ENCODE peak calls at places on chromosomes 12 and 14, in seven cellular contexts. L is effector memory CD4-positive, alpha-beta T cell; N is CD8-positive, alpha-beta memory T cell; R is breast epithelium; Y is suprapubic skin; A is colonic mucosa; Q is body of pancreas. M is an unnamed sample.

GRCh38 chr14:27409936-27410335 is 812.1 kb upstream of the NOVA1 start:
- DNase-seq in L (no peak), N (no peak), R (no peak), Y (no peak), A (no peak), Q (no peak), M (no peak)

GRCh38 chr12:95146767-95147166 is 70.5 kb downstream of the FGD6 start:
- DNase-seq in L (no peak), N (no peak), R (no peak), Y (no peak), A (no peak), Q (no peak), M (no peak)

GRCh38 chr12:21894792-21895392 is 46.3 kb downstream of the ABCC9 start:
- DNase-seq in L (no peak), N (no peak), R (no peak), Y (no peak), A (no peak), Q (no peak), M (no peak)

GRCh38 chr14:103880986-103881926 is 33.9 kb upstream of the PPP1R13B start:
- DNase-seq in L (no peak), N (no peak), R (no peak), Y (peak), A (no peak), Q (peak), M (no peak)

GRCh38 chr14:66974397-66975025 is 214.7 kb upstream of the GARIN2 start:
- DNase-seq in L (no peak), N (no peak), R (no peak), Y (no peak), A (no peak), Q (no peak), M (no peak)

GRCh38 chr14:77470192-77470870 is 12.4 kb downstream of the AHSA1 start:
- DNase-seq in L (no peak), N (no peak), R (no peak), Y (no peak), A (peak), Q (no peak), M (no peak)

GRCh38 chr14:78633747-78634146 is 463.6 kb downstream of the NRXN3 start:
- DNase-seq in L (no peak), N (no peak), R (no peak), Y (no peak), A (no peak), Q (no peak), M (no peak)

GRCh38 chr12:78698747-78699146 is 165.8 kb upstream of the SYT1 start:
- DNase-seq in L (no peak), N (no peak), R (no peak), Y (no peak), A (no peak), Q (no peak), M (no peak)

GRCh38 chr12:117208206-117208605 is 17.9 kb upstream of the FBXO21 start:
- DNase-seq in L (no peak), N (no peak), R (no peak), Y (no peak), A (no peak), Q (no peak), M (no peak)

GRCh38 chr12:125533434-125534029 is 468.3 kb downstream of the AACS start:
- DNase-seq in L (no peak), N (no peak), R (no peak), Y (no peak), A (peak), Q (peak), M (peak)

GRCh38 chr12:92629349-92630065 is 73.3 kb upstream of the PLEKHG7 start:
- DNase-seq in L (no peak), N (no peak), R (no peak), Y (no peak), A (no peak), Q (no peak), M (no peak)

GRCh38 chr14:40656301-40656700 is 950.4 kb upstream of the LRFN5 start:
- DNase-seq in L (no peak), N (no peak), R (no peak), Y (no peak), A (no peak), Q (no peak), M (no peak)

GRCh38 chr12:27331299-27331926 is 1.2 kb upstream of the BMAL2 start:
- DNase-seq in L (no peak), N (no peak), R (no peak), Y (no peak), A (no peak), Q (no peak), M (no peak)

GRCh38 chr14:99971087-99971928 is 93.9 kb upstream of the EVL start:
- DNase-seq in L (peak), N (peak), R (peak), Y (peak), A (peak), Q (peak), M (peak)

GRCh38 chr12:121805171-121805687 is 1.4 kb downstream of the SETD1B start:
- DNase-seq in L (no peak), N (peak), R (no peak), Y (peak), A (peak), Q (no peak), M (no peak)

GRCh38 chr12:121804417-121805111 is 755 bp downstream of the SETD1B start:
- DNase-seq in L (no peak), N (peak), R (no peak), Y (peak), A (peak), Q (peak), M (no peak)

GRCh38 chr12:121806556-121807308 is 2.9 kb downstream of the SETD1B start:
- DNase-seq in L (no peak), N (no peak), R (no peak), Y (no peak), A (no peak), Q (no peak), M (no peak)

GRCh38 chr12:121807656-121808347 is 4.0 kb downstream of the SETD1B start:
- DNase-seq in L (no peak), N (no peak), R (no peak), Y (no peak), A (no peak), Q (no peak), M (no peak)

GRCh38 chr12:121805800-121806555 is 2.2 kb downstream of the SETD1B start:
- DNase-seq in L (no peak), N (peak), R (no peak), Y (peak), A (peak), Q (no peak), M (no peak)
- H3K27ac ChIP-seq in L (peak), N (peak), R (peak), Y (peak), A (peak), Q (peak), M (no peak)

DNA sequence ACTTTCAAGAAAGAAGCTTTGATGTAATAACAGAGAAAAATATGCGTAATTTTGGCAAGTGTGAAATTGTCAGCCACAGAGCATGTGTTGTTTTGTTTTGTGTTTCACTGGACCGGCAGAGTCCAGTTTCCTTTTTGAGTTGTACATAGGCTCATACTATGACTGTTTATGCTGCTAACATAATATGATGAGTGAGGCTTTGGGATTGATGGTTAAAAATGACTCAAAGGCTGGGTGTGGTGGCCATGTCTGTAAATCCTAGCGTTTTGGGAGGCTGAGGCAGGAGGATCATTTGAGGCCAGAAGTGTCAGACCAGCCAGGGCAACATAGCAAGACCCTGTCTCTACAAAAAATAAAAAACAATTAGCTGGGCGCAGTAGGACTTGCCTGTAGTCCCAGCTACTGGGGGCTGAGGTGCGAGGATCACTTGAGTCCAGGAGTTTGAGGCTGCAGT is 487.9 kb downstream of the PCNX1 start:
- DNase-seq in L (no peak), N (no peak), R (no peak), Y (no peak), A (no peak), Q (no peak), M (no peak)
- H3K27ac ChIP-seq in L (no peak), N (no peak), R (no peak), Y (no peak), A (no peak), Q (no peak), M (no peak)

GRCh38 chr14:36048667-36049066 is 127.9 kb downstream of the PTCSC3 start:
- DNase-seq in L (no peak), N (no peak), R (no peak), Y (no peak), A (no peak), Q (no peak), M (no peak)

GRCh38 chr14:36052681-36053080 is 123.8 kb downstream of the PTCSC3 start:
- DNase-seq in L (no peak), N (no peak), R (no peak), Y (no peak), A (no peak), Q (no peak), M (no peak)

GRCh38 chr14:36052063-36052462 is 124.5 kb downstream of the PTCSC3 start:
- DNase-seq in L (no peak), N (no peak), R (no peak), Y (no peak), A (no peak), Q (no peak), M (no peak)

DNA sequence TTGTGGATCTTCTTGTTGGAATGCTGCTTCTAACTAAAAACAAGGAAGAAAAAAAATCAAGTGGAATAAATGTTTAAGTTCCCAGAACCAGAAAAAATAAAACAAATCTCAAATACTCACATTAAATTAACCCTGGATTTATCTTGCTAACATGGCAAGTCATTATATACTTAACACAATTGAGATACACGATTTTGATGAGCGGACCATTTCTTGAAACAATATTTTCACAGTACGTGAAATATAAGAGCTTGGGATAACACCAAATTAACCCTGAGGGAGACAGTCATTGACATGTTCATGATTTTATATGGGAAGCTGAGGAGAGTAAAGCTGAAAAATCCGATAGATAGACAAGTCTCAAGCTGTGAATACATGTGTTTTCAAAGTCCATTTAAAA is 128.6 kb downstream of the PTCSC3 start:
- DNase-seq in L (no peak), N (no peak), R (no peak), Y (no peak), A (no peak), Q (no peak), M (no peak)
- H3K27ac ChIP-seq in L (no peak), N (no peak), R (no peak), Y (no peak), A (no peak), Q (no peak), M (no peak)

DNA sequence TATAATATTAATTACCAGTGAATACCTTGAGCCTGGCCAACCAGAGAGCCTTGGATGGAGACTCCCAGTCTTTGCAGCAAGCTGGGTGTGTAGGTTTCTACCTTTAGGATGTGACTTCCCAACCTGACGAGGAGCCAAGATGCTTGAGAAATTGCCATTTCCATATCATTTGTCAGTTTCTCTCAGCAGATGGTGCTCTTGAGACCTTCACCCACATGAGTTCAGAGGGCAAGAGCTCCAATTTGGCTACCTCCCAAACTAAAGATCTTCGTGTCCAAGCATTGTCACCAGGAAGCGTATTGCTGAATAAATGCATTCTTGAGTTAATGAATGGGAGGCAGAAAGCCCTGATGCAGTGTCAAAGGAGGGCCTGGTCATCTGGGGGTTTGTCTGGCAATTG is 106.4 kb upstream of the TBX5 start:
- DNase-seq in L (no peak), N (no peak), R (no peak), Y (no peak), A (no peak), Q (no peak), M (no peak)
- H3K27ac ChIP-seq in L (no peak), N (no peak), R (no peak), Y (no peak), A (no peak), Q (no peak), M (no peak)